ENCODE peak calls at places on chromosomes 12 and 14, in four cellular contexts. V is tibial nerve, X is transverse colon, G is heart left ventricle. T is an unnamed sample. For H3K27me3 and H3K9me3, the result is how much of the 10 kb centered on the place peaks cover.

GRCh38 chr12:22670762-22671161 is 45.8 kb downstream of the ETNK1 start:
- DNase-seq in V (no peak), X (no peak), G (no peak), T (no peak)

GRCh38 chr14:51236314-51236713 is 3.7 kb upstream of the TMX1 start:
- DNase-seq in V (no peak), X (no peak), G (no peak), T (no peak)

GRCh38 chr12:57160741-57161140 is 13.3 kb upstream of the LRP1-AS start:
- DNase-seq in V (no peak), X (no peak), G (no peak), T (no peak)

GRCh38 chr14:101256266-101256665 is 305.0 kb upstream of the DIO3 start:
- DNase-seq in V (no peak), X (no peak), G (no peak), T (no peak)

GRCh38 chr14:98752660-98753059 is 519.3 kb downstream of the BCL11B start:
- DNase-seq in V (no peak), X (no peak), G (no peak), T (no peak)

GRCh38 chr12:4947297-4947696 is 37.6 kb downstream of the KCNA1 start:
- DNase-seq in V (no peak), X (no peak), G (no peak), T (no peak)

GRCh38 chr14:104343690-104344640 is 205.6 kb downstream of the KIF26A start:
- DNase-seq in V (no peak), X (no peak), G (no peak), T (no peak)

GRCh38 chr14:53355581-53356112 is 202.5 kb upstream of the DDHD1 start:
- DNase-seq in V (no peak), X (no peak), G (no peak), T (no peak)

GRCh38 chr12:12799163-12799920 is 13.8 kb upstream of the DDX47 start:
- DNase-seq in V (no peak), X (no peak), G (no peak), T (no peak)

GRCh38 chr12:110170535-110171185 is 46.5 kb downstream of the IFT81 start:
- DNase-seq in V (no peak), X (no peak), G (no peak), T (no peak)

GRCh38 chr12:60148831-60149230 is 553.0 kb downstream of the SLC16A7 start:
- DNase-seq in V (no peak), X (no peak), G (no peak), T (no peak)

GRCh38 chr12:25877446-25877845 is 81.0 kb upstream of the RASSF8 start:
- DNase-seq in V (no peak), X (no peak), G (no peak), T (no peak)

GRCh38 chr14:84874436-84874835 is 655.5 kb upstream of the FLRT2 start:
- DNase-seq in V (no peak), X (no peak), G (no peak), T (no peak)

GRCh38 chr14:78921856-78922255 is 751.7 kb downstream of the NRXN3 start:
- DNase-seq in V (no peak), X (no peak), G (no peak), T (no peak)

GRCh38 chr12:43282106-43282505 is 269.9 kb downstream of the ADAMTS20 start:
- DNase-seq in V (no peak), X (no peak), G (no peak), T (no peak)

GRCh38 chr12:124109760-124110159 is 136.7 kb downstream of the ZNF664 start:
- DNase-seq in V (no peak), X (no peak), G (no peak), T (no peak)

DNA sequence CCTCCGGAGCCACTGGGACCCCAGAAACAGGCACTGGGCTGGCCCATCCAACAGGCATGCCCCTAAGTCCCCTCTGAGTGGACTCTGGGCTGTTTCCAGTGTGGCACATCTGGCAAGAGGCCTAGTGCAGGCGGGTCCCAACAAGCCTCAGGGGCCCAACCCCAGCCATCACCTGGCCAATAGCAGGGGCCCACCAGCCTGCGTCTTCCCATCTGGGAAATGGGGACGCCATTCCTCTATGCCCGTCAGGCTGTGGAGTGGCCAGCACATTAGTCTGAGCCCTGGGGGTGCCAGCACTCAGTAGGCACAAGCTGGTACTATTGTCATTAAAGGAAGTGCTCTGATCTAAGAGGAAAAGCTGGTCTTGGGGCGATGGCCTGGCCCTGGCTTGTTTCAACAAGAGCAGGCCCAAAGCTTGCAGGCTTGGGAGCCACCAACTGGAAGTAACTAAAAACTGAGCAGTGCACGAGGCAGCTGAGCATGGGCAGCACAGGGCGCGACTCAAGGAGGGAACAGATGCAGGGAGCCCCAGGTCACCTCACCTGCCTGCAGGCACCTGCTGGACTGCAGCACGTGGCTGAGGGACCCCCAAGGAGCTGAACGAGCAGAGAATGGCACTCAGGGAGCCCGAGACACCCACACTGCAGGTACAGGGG is 8.4 kb downstream of the DEGS2 start:
- DNase-seq in V (no peak), X (no peak), G (no peak), T (no peak)
- H3K27me3 ChIP-seq in V (under half), X (under half), G (under half), T (under half)

DNA sequence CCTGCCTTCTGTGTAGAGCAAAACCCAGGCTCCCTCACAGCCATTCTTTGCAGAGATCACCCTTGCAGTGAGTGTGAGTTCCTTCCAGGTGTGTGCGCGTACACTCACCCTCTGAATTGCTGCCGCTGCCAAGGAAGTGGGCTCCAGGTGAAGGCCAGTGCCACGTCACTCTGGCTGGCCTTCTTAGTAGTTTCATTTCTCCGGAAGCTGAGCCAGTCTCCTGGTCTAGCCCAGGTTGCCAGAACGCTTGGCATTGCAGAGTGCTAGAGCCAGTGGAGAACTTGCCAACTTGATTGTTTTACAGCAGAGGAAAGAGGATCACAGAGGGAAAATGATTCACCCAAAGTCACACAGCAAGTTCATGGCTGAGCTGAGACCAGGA is 11.0 kb downstream of the CBLN3 start:
- DNase-seq in V (no peak), X (peak), G (peak), T (peak)
- TF ChIP-seq POLR2A in V (no peak), X (peak), G (no peak), T (no peak)

GRCh38 chr12:133233993-133234564 is 1.6 kb downstream of the ANHX start:
- DNase-seq in V (no peak), X (no peak), G (no peak), T (no peak)

GRCh38 chr12:133234971-133235370 is 706 bp downstream of the ANHX start:
- DNase-seq in V (no peak), X (no peak), G (no peak), T (no peak)

GRCh38 chr12:133231001-133231400 is 4.7 kb downstream of the ANHX start:
- DNase-seq in V (no peak), X (no peak), G (no peak), T (no peak)

GRCh38 chr12:133235401-133236112 is at the start of gene ANHX:
- DNase-seq in V (no peak), X (no peak), G (no peak), T (no peak)

GRCh38 chr12:133233006-133233405 is 2.7 kb downstream of the ANHX start:
- DNase-seq in V (no peak), X (no peak), G (no peak), T (no peak)
- H3K9me3 ChIP-seq in V (under half), X (under half), G (under half), T (under half)

GRCh38 chr14:64463198-64463597 is 2.1 kb upstream of the AKAP5 start:
- DNase-seq in V (no peak), X (no peak), G (no peak), T (no peak)
- H3K27me3 ChIP-seq in V (under half), X (under half), G (under half), T (under half)

GRCh38 chr12:106304001-106304421 is 1.5 kb downstream of the TCP11L2 start:
- DNase-seq in V (no peak), X (no peak), G (no peak), T (no peak)
- TF ChIP-seq POLR2A in V (no peak), X (no peak), G (no peak), T (no peak)

GRCh38 chr14:105951399-105951798 is 425.0 kb downstream of the TMEM121 start:
- DNase-seq in V (no peak), X (no peak), G (no peak), T (no peak)
- H3K9me3 ChIP-seq in V (under half), X (under half), G (under half), T (under half)

T was measured in Peyer's patch.